ENCODE peak calls at places on chromosomes 7 and 10, in nine cellular contexts. S, J, E, X, D, L, B, M and I are unnamed samples.

GRCh38 chr7:157402911-157403534 is 66.2 kb downstream of the DNAJB6 start:
- DNase-seq in B (no peak), X (no peak), L (no peak), J (no peak), D (no peak), E (no peak), S (no peak), M (no peak), I (no peak)

GRCh38 chr10:76350583-76350982 is 919.2 kb downstream of the LRMDA start:
- DNase-seq in J (no peak), E (no peak), L (no peak), D (no peak), X (no peak), S (no peak), B (no peak), M (no peak), I (no peak)

GRCh38 chr10:69474688-69475432 is 23.6 kb downstream of the TSPAN15 start:
- DNase-seq in M (no peak), E (no peak), J (no peak), B (no peak), S (peak; percentile 15), D (no peak), X (no peak), L (peak; percentile 82), I (no peak)

GRCh38 chr7:17769918-17770317 is 170.4 kb downstream of the SNX13 start:
- DNase-seq in L (peak; percentile 81), J (peak; percentile 63), E (peak; percentile 42), X (peak; percentile 67), S (peak; percentile 66), B (peak; percentile 49), D (peak; percentile 49), M (no peak), I (peak; percentile 61)

GRCh38 chr7:29606287-29606721 is 42.7 kb downstream of the PRR15 start:
- DNase-seq in M (no peak), J (no peak), L (peak; percentile 75), D (no peak), E (no peak), X (no peak), B (no peak), S (no peak), I (no peak)

GRCh38 chr10:5958077-5958476 is 19.3 kb downstream of the IL15RA start:
- DNase-seq in B (no peak), L (peak; percentile 55), M (no peak), D (no peak), S (peak; percentile 57), E (peak; percentile 78), X (no peak), J (no peak), I (no peak)

GRCh38 chr10:86963341-86963919 is 4.9 kb upstream of the ADIRF start:
- DNase-seq in S (no peak), M (no peak), B (no peak), X (no peak), L (no peak), D (no peak), E (no peak), J (peak; percentile 51), I (no peak)

GRCh38 chr10:131242007-131242406 is 69.5 kb downstream of the TCERG1L start:
- DNase-seq in S (no peak), E (no peak), B (peak; percentile 45), L (no peak), J (peak; percentile 57), X (no peak), D (peak; percentile 63), M (peak; percentile 71), I (no peak)

GRCh38 chr7:94650137-94650536 is 5.8 kb downstream of the SGCE start:
- DNase-seq in M (no peak), X (no peak), J (peak; percentile 65), B (no peak), D (no peak), S (no peak), L (no peak), E (no peak), I (no peak)

GRCh38 chr10:45586028-45586824 is 86.3 kb downstream of the ZFAND4 start:
- DNase-seq in M (no peak), J (no peak), X (no peak), B (no peak), D (no peak), E (no peak), L (no peak), S (no peak), I (no peak)

GRCh38 chr10:31204090-31204489 is 114.9 kb upstream of the ZEB1 start:
- DNase-seq in D (no peak), E (no peak), B (no peak), L (peak; percentile 74), J (no peak), M (no peak), X (no peak), S (no peak), I (no peak)

GRCh38 chr10:47095848-47096612 is 184.8 kb downstream of the PTPN20 start:
- DNase-seq in S (no peak), M (no peak), E (no peak), L (no peak), D (no peak), J (no peak), B (no peak), X (no peak), I (no peak)

GRCh38 chr7:144534655-144535395 is 131.3 kb upstream of the NOBOX start:
- DNase-seq in B (no peak), M (no peak), D (no peak), X (no peak), J (no peak), E (no peak), S (no peak), L (no peak), I (no peak)

GRCh38 chr7:13036256-13036765 is 348.9 kb downstream of the ARL4A start:
- DNase-seq in B (no peak), J (no peak), L (no peak), E (no peak), M (no peak), X (no peak), S (no peak), D (no peak), I (no peak)

GRCh38 chr10:78231930-78232329 is 198.3 kb downstream of the RPS24 start:
- DNase-seq in L (peak; percentile 52), B (no peak), E (no peak), S (no peak), M (no peak), D (no peak), X (no peak), J (no peak), I (no peak)

GRCh38 chr7:28052933-28053332 is 127.7 kb downstream of the JAZF1 start:
- DNase-seq in M (no peak), E (no peak), J (no peak), S (no peak), D (no peak), X (no peak), B (no peak), L (peak; percentile 30), I (no peak)

GRCh38 chr10:50988792-50989191 is 85.5 kb upstream of the PRKG1 start:
- DNase-seq in S (no peak), M (no peak), B (no peak), E (no peak), L (peak; percentile 64), D (no peak), X (no peak), J (no peak), I (no peak)

GRCh38 chr10:36942616-36943015 is 182.8 kb upstream of the ANKRD30A start:
- DNase-seq in M (no peak), D (no peak), X (no peak), S (no peak), L (no peak), B (no peak), J (no peak), E (no peak), I (no peak)

GRCh38 chr7:157885140-157885539 is 548.3 kb downstream of the DNAJB6 start:
- DNase-seq in S (no peak), D (no peak), M (no peak), J (peak; percentile 45), E (no peak), X (no peak), B (no peak), L (no peak), I (no peak)

GRCh38 chr10:34716234-34716633 is 98.9 kb downstream of the PARD3 start:
- DNase-seq in S (no peak), J (no peak), M (no peak), L (no peak), B (no peak), E (no peak), X (no peak), D (no peak), I (no peak)

GRCh38 chr10:22623624-22624263 is 90.6 kb downstream of the PIP4K2A start:
- DNase-seq in D (no peak), J (no peak), M (no peak), L (no peak), E (no peak), X (no peak), B (no peak), S (no peak), I (no peak)
- TF ChIP-seq CTCF in D (no peak), J (no peak), M (no peak), L (no peak), E (no peak), X (no peak), B (no peak), S (no peak), I (no peak)

GRCh38 chr7:142231716-142232115 is 26.1 kb downstream of the PRSS58 start:
- DNase-seq in J (no peak), S (no peak), X (peak; percentile 45), L (no peak), D (no peak), B (no peak), M (no peak), E (no peak), I (no peak)
- TF ChIP-seq CTCF in J (no peak), S (peak; percentile 7), X (no peak), L (no peak), D (no peak), B (no peak), M (no peak), E (no peak), I (no peak)

GRCh38 chr7:149838224-149838991 is at the start of gene ZNF862:
- DNase-seq in E (peak; percentile 94), B (peak; percentile 100), J (peak; percentile 100), S (peak; percentile 92), L (peak; percentile 99), D (peak; percentile 97), X (peak; percentile 94), M (peak; percentile 97), I (peak; percentile 99)
- TF ChIP-seq CTCF in E (no peak), B (no peak), J (peak; percentile 19), S (peak; percentile 5), L (no peak), D (peak; percentile 9), X (no peak), M (no peak), I (no peak)

GRCh38 chr7:66961096-66961495 is 34.3 kb downstream of the SBDS start:
- DNase-seq in L (no peak), X (no peak), S (no peak), J (peak; percentile 43), B (no peak), E (no peak), D (no peak), M (no peak), I (no peak)

GRCh38 chr7:66970310-66970709 is 25.1 kb downstream of the SBDS start:
- DNase-seq in E (no peak), D (no peak), J (peak; percentile 30), X (no peak), L (no peak), M (no peak), S (no peak), B (no peak), I (no peak)

GRCh38 chr7:66964391-66964790 is 31.0 kb downstream of the SBDS start:
- DNase-seq in B (no peak), E (peak; percentile 21), D (no peak), L (peak; percentile 88), M (no peak), X (no peak), S (no peak), J (no peak), I (no peak)

GRCh38 chr7:66967029-66967428 is 28.4 kb downstream of the SBDS start:
- DNase-seq in X (no peak), L (no peak), D (no peak), J (no peak), E (no peak), M (no peak), B (no peak), S (no peak), I (no peak)
- TF ChIP-seq CTCF in X (no peak), L (no peak), D (no peak), J (no peak), E (no peak), M (no peak), B (no peak), S (no peak), I (no peak)